ENCODE peak calls at places on chromosomes 3 and 15, in eight cellular contexts. One of them, this sample, is unnamed.

GRCh38 chr3:9955611-9956352 is 3.6 kb upstream of the PRRT3 start:
- DNase-seq in Karpas-422: no peak
- DNase-seq in cardiac fibroblast: no peak
- DNase-seq in GM06990: no peak
- DNase-seq in HFF-Myc: no peak
- DNase-seq in thyroid gland: no peak
- DNase-seq in psoas muscle: no peak
- DNase-seq in lower lobe of right lung: no peak
- DNase-seq in this sample: no peak

GRCh38 chr15:25739687-25740121 is 123.4 kb downstream of the ATP10A start:
- DNase-seq in Karpas-422: peak
- DNase-seq in cardiac fibroblast: peak
- DNase-seq in GM06990: no peak
- DNase-seq in HFF-Myc: peak
- DNase-seq in thyroid gland: no peak
- DNase-seq in psoas muscle: no peak
- DNase-seq in lower lobe of right lung: no peak
- DNase-seq in this sample: no peak

GRCh38 chr3:113585720-113586119 is 53.4 kb downstream of the SIDT1 start:
- DNase-seq in Karpas-422: no peak
- DNase-seq in cardiac fibroblast: no peak
- DNase-seq in GM06990: no peak
- DNase-seq in HFF-Myc: no peak
- DNase-seq in thyroid gland: no peak
- DNase-seq in psoas muscle: no peak
- DNase-seq in lower lobe of right lung: no peak
- DNase-seq in this sample: no peak

GRCh38 chr15:63065262-63066234 is 23.0 kb downstream of the TPM1 start:
- DNase-seq in Karpas-422: no peak
- DNase-seq in cardiac fibroblast: no peak
- DNase-seq in GM06990: no peak
- DNase-seq in HFF-Myc: no peak
- DNase-seq in thyroid gland: peak
- DNase-seq in psoas muscle: no peak
- DNase-seq in lower lobe of right lung: no peak
- DNase-seq in this sample: no peak

GRCh38 chr3:146040630-146041029 is 120.4 kb downstream of the PLOD2 start:
- DNase-seq in Karpas-422: no peak
- DNase-seq in cardiac fibroblast: no peak
- DNase-seq in GM06990: no peak
- DNase-seq in HFF-Myc: no peak
- DNase-seq in thyroid gland: no peak
- DNase-seq in psoas muscle: no peak
- DNase-seq in lower lobe of right lung: no peak
- DNase-seq in this sample: no peak

GRCh38 chr3:50194128-50194902 is 2.9 kb downstream of the GNAT1 start:
- DNase-seq in Karpas-422: peak
- DNase-seq in cardiac fibroblast: peak
- DNase-seq in GM06990: peak
- DNase-seq in HFF-Myc: no peak
- DNase-seq in thyroid gland: peak
- DNase-seq in psoas muscle: peak
- DNase-seq in lower lobe of right lung: peak
- DNase-seq in this sample: peak

GRCh38 chr3:42336103-42336502 is 70.1 kb upstream of the CCK start:
- DNase-seq in Karpas-422: no peak
- DNase-seq in cardiac fibroblast: no peak
- DNase-seq in GM06990: no peak
- DNase-seq in HFF-Myc: no peak
- DNase-seq in thyroid gland: no peak
- DNase-seq in psoas muscle: no peak
- DNase-seq in lower lobe of right lung: no peak
- DNase-seq in this sample: no peak

GRCh38 chr3:141308588-141309218 is 59.6 kb upstream of the ZBTB38 start:
- DNase-seq in Karpas-422: no peak
- DNase-seq in cardiac fibroblast: peak
- DNase-seq in GM06990: no peak
- DNase-seq in HFF-Myc: no peak
- DNase-seq in thyroid gland: peak
- DNase-seq in psoas muscle: no peak
- DNase-seq in lower lobe of right lung: peak
- DNase-seq in this sample: no peak

GRCh38 chr3:120157681-120158080 is 63.4 kb upstream of the GSK3B start:
- DNase-seq in Karpas-422: no peak
- DNase-seq in cardiac fibroblast: no peak
- DNase-seq in GM06990: no peak
- DNase-seq in HFF-Myc: no peak
- DNase-seq in thyroid gland: no peak
- DNase-seq in psoas muscle: no peak
- DNase-seq in lower lobe of right lung: no peak
- DNase-seq in this sample: no peak

GRCh38 chr15:99211926-99212325 is 37.5 kb downstream of the TTC23 start:
- DNase-seq in Karpas-422: no peak
- DNase-seq in cardiac fibroblast: peak
- DNase-seq in GM06990: no peak
- DNase-seq in HFF-Myc: no peak
- DNase-seq in thyroid gland: no peak
- DNase-seq in psoas muscle: no peak
- DNase-seq in lower lobe of right lung: no peak
- DNase-seq in this sample: no peak

GRCh38 chr3:188153498-188153948 is 434 bp upstream of the LPP start:
- DNase-seq in Karpas-422: peak
- DNase-seq in cardiac fibroblast: peak
- DNase-seq in GM06990: no peak
- DNase-seq in HFF-Myc: peak
- DNase-seq in thyroid gland: peak
- DNase-seq in psoas muscle: peak
- DNase-seq in lower lobe of right lung: peak
- DNase-seq in this sample: no peak

GRCh38 chr3:53845881-53846133 is 412 bp downstream of the CHDH start:
- DNase-seq in Karpas-422: no peak
- DNase-seq in cardiac fibroblast: no peak
- DNase-seq in GM06990: peak
- DNase-seq in HFF-Myc: no peak
- DNase-seq in thyroid gland: no peak
- DNase-seq in psoas muscle: no peak
- DNase-seq in lower lobe of right lung: no peak
- DNase-seq in this sample: no peak

GRCh38 chr15:69388259-69388658 is 25.9 kb upstream of the KIF23 start:
- DNase-seq in Karpas-422: no peak
- DNase-seq in cardiac fibroblast: peak
- DNase-seq in GM06990: no peak
- DNase-seq in HFF-Myc: peak
- DNase-seq in thyroid gland: no peak
- DNase-seq in psoas muscle: no peak
- DNase-seq in lower lobe of right lung: no peak
- DNase-seq in this sample: no peak

GRCh38 chr3:187012609-187013051 is 82.3 kb downstream of the ST6GAL1 start:
- DNase-seq in Karpas-422: peak
- DNase-seq in cardiac fibroblast: peak
- DNase-seq in GM06990: no peak
- DNase-seq in HFF-Myc: no peak
- DNase-seq in thyroid gland: peak
- DNase-seq in psoas muscle: no peak
- DNase-seq in lower lobe of right lung: no peak
- DNase-seq in this sample: no peak

GRCh38 chr15:84982301-84982920 is 755 bp downstream of the PDE8A start:
- DNase-seq in Karpas-422: no peak
- DNase-seq in cardiac fibroblast: peak
- DNase-seq in GM06990: peak
- DNase-seq in HFF-Myc: no peak
- DNase-seq in thyroid gland: peak
- DNase-seq in psoas muscle: peak
- DNase-seq in lower lobe of right lung: peak
- DNase-seq in this sample: no peak

GRCh38 chr3:1404270-1404669 is 311.4 kb downstream of the CNTN6 start:
- DNase-seq in Karpas-422: no peak
- DNase-seq in cardiac fibroblast: no peak
- DNase-seq in GM06990: no peak
- DNase-seq in HFF-Myc: no peak
- DNase-seq in thyroid gland: peak
- DNase-seq in psoas muscle: no peak
- DNase-seq in lower lobe of right lung: no peak
- DNase-seq in this sample: no peak

GRCh38 chr3:121111914-121112612 is 204.1 kb downstream of the STXBP5L start:
- DNase-seq in Karpas-422: no peak
- DNase-seq in cardiac fibroblast: no peak
- DNase-seq in GM06990: no peak
- DNase-seq in HFF-Myc: no peak
- DNase-seq in thyroid gland: no peak
- DNase-seq in psoas muscle: no peak
- DNase-seq in lower lobe of right lung: no peak
- DNase-seq in this sample: no peak

GRCh38 chr15:90463381-90463780 is 66.3 kb upstream of the CRTC3 start:
- DNase-seq in Karpas-422: no peak
- DNase-seq in cardiac fibroblast: peak
- DNase-seq in GM06990: no peak
- DNase-seq in HFF-Myc: no peak
- DNase-seq in thyroid gland: no peak
- DNase-seq in psoas muscle: no peak
- DNase-seq in lower lobe of right lung: no peak
- DNase-seq in this sample: no peak
- H3K4me3 ChIP-seq in Karpas-422: no peak
- H3K4me3 ChIP-seq in cardiac fibroblast: no peak
- H3K4me3 ChIP-seq in GM06990: no peak
- H3K4me3 ChIP-seq in HFF-Myc: no peak
- H3K4me3 ChIP-seq in thyroid gland: no peak
- H3K4me3 ChIP-seq in psoas muscle: peak
- H3K4me3 ChIP-seq in lower lobe of right lung: no peak
- H3K4me3 ChIP-seq in this sample: no peak

DNA sequence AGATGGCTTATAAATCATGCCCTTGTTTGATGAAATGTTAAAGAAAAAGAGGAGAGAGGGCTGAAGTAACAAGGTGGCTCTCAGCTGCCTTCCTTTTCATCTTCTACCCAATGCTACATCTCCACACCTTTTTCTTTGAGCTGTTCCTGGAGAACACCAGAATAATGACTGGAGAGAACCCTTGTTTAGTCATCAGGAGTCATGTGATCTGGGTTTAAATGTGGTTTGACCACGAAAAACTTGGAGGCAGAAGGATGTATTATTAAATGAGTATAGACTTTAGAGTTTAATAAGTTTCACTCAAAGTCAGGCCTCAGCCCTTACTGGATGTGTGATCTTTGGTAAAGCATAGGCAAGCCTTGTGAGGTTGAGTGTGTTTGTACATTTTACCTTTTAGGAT is 230.3 kb upstream of the TBL1XR1 start:
- DNase-seq in Karpas-422: no peak
- DNase-seq in cardiac fibroblast: no peak
- DNase-seq in GM06990: no peak
- DNase-seq in HFF-Myc: no peak
- DNase-seq in thyroid gland: no peak
- DNase-seq in psoas muscle: no peak
- DNase-seq in lower lobe of right lung: no peak
- DNase-seq in this sample: no peak
- H3K4me3 ChIP-seq in Karpas-422: no peak
- H3K4me3 ChIP-seq in cardiac fibroblast: no peak
- H3K4me3 ChIP-seq in GM06990: no peak
- H3K4me3 ChIP-seq in HFF-Myc: no peak
- H3K4me3 ChIP-seq in thyroid gland: no peak
- H3K4me3 ChIP-seq in psoas muscle: no peak
- H3K4me3 ChIP-seq in lower lobe of right lung: no peak
- H3K4me3 ChIP-seq in this sample: no peak

GRCh38 chr15:49179433-49180190 is 9.6 kb downstream of the GALK2 start:
- DNase-seq in Karpas-422: no peak
- DNase-seq in cardiac fibroblast: no peak
- DNase-seq in GM06990: no peak
- DNase-seq in HFF-Myc: no peak
- DNase-seq in thyroid gland: no peak
- DNase-seq in psoas muscle: no peak
- DNase-seq in lower lobe of right lung: no peak
- DNase-seq in this sample: no peak

GRCh38 chr15:49171790-49172189 is 1.7 kb downstream of the GALK2 start:
- DNase-seq in Karpas-422: no peak
- DNase-seq in cardiac fibroblast: no peak
- DNase-seq in GM06990: no peak
- DNase-seq in HFF-Myc: no peak
- DNase-seq in thyroid gland: no peak
- DNase-seq in psoas muscle: no peak
- DNase-seq in lower lobe of right lung: no peak
- DNase-seq in this sample: no peak

GRCh38 chr15:49178477-49178876 is 8.4 kb downstream of the GALK2 start:
- DNase-seq in Karpas-422: no peak
- DNase-seq in cardiac fibroblast: no peak
- DNase-seq in GM06990: no peak
- DNase-seq in HFF-Myc: no peak
- DNase-seq in thyroid gland: no peak
- DNase-seq in psoas muscle: no peak
- DNase-seq in lower lobe of right lung: no peak
- DNase-seq in this sample: no peak

GRCh38 chr15:49169880-49170597 is at the start of gene GALK2:
- DNase-seq in Karpas-422: peak
- DNase-seq in cardiac fibroblast: peak
- DNase-seq in GM06990: peak
- DNase-seq in HFF-Myc: peak
- DNase-seq in thyroid gland: peak
- DNase-seq in psoas muscle: peak
- DNase-seq in lower lobe of right lung: peak
- DNase-seq in this sample: peak

GRCh38 chr15:49174902-49175301 is 4.9 kb downstream of the GALK2 start:
- DNase-seq in Karpas-422: no peak
- DNase-seq in cardiac fibroblast: no peak
- DNase-seq in GM06990: no peak
- DNase-seq in HFF-Myc: no peak
- DNase-seq in thyroid gland: no peak
- DNase-seq in psoas muscle: no peak
- DNase-seq in lower lobe of right lung: no peak
- DNase-seq in this sample: no peak
- H3K4me3 ChIP-seq in Karpas-422: no peak
- H3K4me3 ChIP-seq in cardiac fibroblast: no peak
- H3K4me3 ChIP-seq in GM06990: no peak
- H3K4me3 ChIP-seq in HFF-Myc: no peak
- H3K4me3 ChIP-seq in thyroid gland: no peak
- H3K4me3 ChIP-seq in psoas muscle: no peak
- H3K4me3 ChIP-seq in lower lobe of right lung: no peak
- H3K4me3 ChIP-seq in this sample: no peak

GRCh38 chr3:151016421-151016820 is 43.9 kb upstream of the CLRN1 start:
- DNase-seq in Karpas-422: no peak
- DNase-seq in cardiac fibroblast: peak
- DNase-seq in GM06990: no peak
- DNase-seq in HFF-Myc: no peak
- DNase-seq in thyroid gland: no peak
- DNase-seq in psoas muscle: no peak
- DNase-seq in lower lobe of right lung: no peak
- DNase-seq in this sample: no peak

GRCh38 chr3:151011427-151011826 is 38.9 kb upstream of the CLRN1 start:
- DNase-seq in Karpas-422: no peak
- DNase-seq in cardiac fibroblast: peak
- DNase-seq in GM06990: no peak
- DNase-seq in HFF-Myc: peak
- DNase-seq in thyroid gland: peak
- DNase-seq in psoas muscle: no peak
- DNase-seq in lower lobe of right lung: no peak
- DNase-seq in this sample: no peak

GRCh38 chr3:151015762-151016161 is 43.2 kb upstream of the CLRN1 start:
- DNase-seq in Karpas-422: no peak
- DNase-seq in cardiac fibroblast: peak
- DNase-seq in GM06990: no peak
- DNase-seq in HFF-Myc: no peak
- DNase-seq in thyroid gland: no peak
- DNase-seq in psoas muscle: no peak
- DNase-seq in lower lobe of right lung: no peak
- DNase-seq in this sample: no peak

GRCh38 chr3:151012753-151013152 is 40.2 kb upstream of the CLRN1 start:
- DNase-seq in Karpas-422: no peak
- DNase-seq in cardiac fibroblast: no peak
- DNase-seq in GM06990: no peak
- DNase-seq in HFF-Myc: no peak
- DNase-seq in thyroid gland: no peak
- DNase-seq in psoas muscle: no peak
- DNase-seq in lower lobe of right lung: no peak
- DNase-seq in this sample: no peak

GRCh38 chr3:151014619-151015018 is 42.1 kb upstream of the CLRN1 start:
- DNase-seq in Karpas-422: no peak
- DNase-seq in cardiac fibroblast: no peak
- DNase-seq in GM06990: no peak
- DNase-seq in HFF-Myc: no peak
- DNase-seq in thyroid gland: no peak
- DNase-seq in psoas muscle: no peak
- DNase-seq in lower lobe of right lung: no peak
- DNase-seq in this sample: no peak
- H3K4me3 ChIP-seq in Karpas-422: no peak
- H3K4me3 ChIP-seq in cardiac fibroblast: no peak
- H3K4me3 ChIP-seq in GM06990: no peak
- H3K4me3 ChIP-seq in HFF-Myc: no peak
- H3K4me3 ChIP-seq in thyroid gland: no peak
- H3K4me3 ChIP-seq in psoas muscle: no peak
- H3K4me3 ChIP-seq in lower lobe of right lung: no peak
- H3K4me3 ChIP-seq in this sample: no peak

This sample was measured in GM12864.